ENCODE peak calls at places on chromosome 19, in six cellular contexts. A is brain microvascular endothelial cell, F is AG04450, R is WERI-Rb-1, S is cardiac muscle cell, E is pancreas. D is an unnamed sample. For H3K27me3, the result is how much of the 10 kb centered on the place peaks cover.

GRCh38 chr19:46392252-46392801 is 21.0 kb downstream of the CCDC8 start:
- DNase-seq in S (no peak), R (no peak), F (no peak), E (no peak), A (peak), D (no peak)

GRCh38 chr19:39194832-39195542 is 1.8 kb upstream of the NCCRP1 start:
- DNase-seq in R (no peak), A (no peak), F (no peak), E (no peak), S (peak), D (no peak)

GRCh38 chr19:8194528-8195275 is 14.5 kb upstream of the CERS4 start:
- DNase-seq in A (no peak), E (no peak), S (no peak), R (peak), F (no peak), D (peak)

GRCh38 chr19:15180451-15181390 is 20.1 kb downstream of the NOTCH3 start:
- DNase-seq in E (peak), F (no peak), R (no peak), A (no peak), S (peak), D (no peak)

GRCh38 chr19:50739841-50740426 is 16.8 kb downstream of the CLEC11A start:
- DNase-seq in F (no peak), S (no peak), A (no peak), R (no peak), E (no peak), D (no peak)

GRCh38 chr19:45767410-45767880 is 1.6 kb downstream of the SIX5 start:
- DNase-seq in S (peak), F (peak), R (peak), E (peak), A (peak), D (no peak)

GRCh38 chr19:45657520-45658163 is 10.4 kb upstream of the GIPR start:
- DNase-seq in F (no peak), E (no peak), R (peak), S (peak), A (no peak), D (no peak)

GRCh38 chr19:10587022-10587838 is at the start of gene AP1M2:
- DNase-seq in S (no peak), E (peak), A (no peak), F (no peak), R (no peak), D (no peak)

GRCh38 chr19:7751157-7751783 is 3.9 kb upstream of the CD209 start:
- DNase-seq in A (no peak), E (no peak), F (no peak), R (no peak), S (no peak), D (no peak)

GRCh38 chr19:5339950-5340636 is 519 bp downstream of the PTPRS start:
- DNase-seq in S (peak), R (peak), A (no peak), E (no peak), F (no peak), D (no peak)

GRCh38 chr19:46710687-46711086 is 6.2 kb downstream of the PRKD2 start:
- DNase-seq in R (no peak), S (no peak), A (no peak), E (no peak), F (no peak), D (no peak)

GRCh38 chr19:29942404-29943261 is 594 bp downstream of the URI1 start:
- DNase-seq in A (peak), F (no peak), R (peak), E (peak), S (peak), D (peak)

GRCh38 chr19:16200038-16200775 is 2.5 kb downstream of the AP1M1 start:
- DNase-seq in E (no peak), R (no peak), A (no peak), S (no peak), F (no peak), D (no peak)

GRCh38 chr19:32223595-32224370 is 121.6 kb upstream of the ZNF507 start:
- DNase-seq in R (no peak), E (no peak), A (no peak), F (no peak), S (no peak), D (no peak)

GRCh38 chr19:39413269-39413902 is 917 bp downstream of the PLEKHG2 start:
- DNase-seq in F (no peak), A (no peak), E (no peak), S (peak), R (peak), D (no peak)

GRCh38 chr19:46766569-46767317 is 20.5 kb upstream of the STRN4 start:
- DNase-seq in E (peak), F (no peak), S (peak), R (peak), A (no peak), D (no peak)

GRCh38 chr19:14150770-14151661 is 14.6 kb upstream of the ASF1B start:
- DNase-seq in E (no peak), A (no peak), F (no peak), R (no peak), S (no peak), D (no peak)

GRCh38 chr19:8265872-8266271 is 42.3 kb downstream of the CD320 start:
- DNase-seq in F (no peak), R (no peak), A (no peak), S (no peak), E (no peak), D (no peak)

GRCh38 chr19:44753932-44754742 is 5.6 kb downstream of the BCL3 start:
- DNase-seq in S (peak), F (no peak), R (peak), A (peak), E (peak), D (peak)

GRCh38 chr19:10815969-10816635 is 19.9 kb downstream of the TMED1 start:
- DNase-seq in E (no peak), S (no peak), R (no peak), A (no peak), F (no peak), D (no peak)

GRCh38 chr19:21130097-21130775 is 11.6 kb upstream of the ZNF431 start:
- DNase-seq in R (no peak), F (no peak), A (no peak), S (no peak), E (no peak), D (no peak)

GRCh38 chr19:46533085-46534081 is 37.7 kb upstream of the PNMA8B start:
- DNase-seq in R (no peak), E (no peak), A (no peak), F (no peak), S (no peak), D (no peak)

GRCh38 chr19:19820774-19821315 is 705 bp downstream of the ZNF506 start:
- DNase-seq in A (peak), F (no peak), E (no peak), R (no peak), S (peak), D (no peak)

GRCh38 chr19:33998739-33999345 is 173.5 kb upstream of the LSM14A start:
- DNase-seq in R (no peak), F (no peak), E (no peak), A (no peak), S (no peak), D (no peak)

GRCh38 chr19:17680235-17680722 is 7.9 kb downstream of the UNC13A start:
- DNase-seq in S (peak), A (peak), R (peak), E (peak), F (no peak), D (no peak)

GRCh38 chr19:32902448-32902847 is 32.9 kb upstream of the SLC7A9 start:
- DNase-seq in F (no peak), E (no peak), R (no peak), A (no peak), S (no peak), D (no peak)

GRCh38 chr19:55322495-55322894 is 2.6 kb downstream of the TMEM150B start:
- DNase-seq in F (no peak), E (no peak), A (no peak), S (no peak), R (no peak), D (no peak)
- H3K27ac ChIP-seq in F (no peak), E (no peak), A (no peak), S (no peak), R (no peak), D (no peak)

GRCh38 chr19:28316464-28316863 is 896.5 kb downstream of the UQCRFS1 start:
- DNase-seq in R (no peak), S (no peak), E (no peak), A (no peak), F (no peak), D (no peak)

GRCh38 chr19:28312269-28312668 is 900.7 kb downstream of the UQCRFS1 start:
- DNase-seq in A (no peak), S (no peak), E (no peak), R (no peak), F (no peak), D (no peak)

GRCh38 chr19:28314771-28315170 is 898.2 kb downstream of the UQCRFS1 start:
- DNase-seq in S (no peak), R (no peak), A (no peak), F (no peak), E (no peak), D (no peak)

GRCh38 chr19:28309072-28309471 is 903.9 kb downstream of the UQCRFS1 start:
- DNase-seq in S (no peak), A (no peak), E (no peak), F (no peak), R (no peak), D (no peak)

GRCh38 chr19:28313633-28314032 is 899.3 kb downstream of the UQCRFS1 start:
- DNase-seq in R (no peak), S (no peak), E (peak), A (peak), F (no peak), D (no peak)
- TF ChIP-seq CTCF in R (no peak), S (no peak), E (no peak), A (no peak), F (no peak), D (no peak)

GRCh38 chr19:411723-412355 is 2.9 kb upstream of the C2CD4C start:
- DNase-seq in A (no peak), F (no peak), E (no peak), R (peak), S (no peak), D (no peak)

GRCh38 chr19:413756-414420 is 4.9 kb upstream of the C2CD4C start:
- DNase-seq in S (no peak), R (no peak), F (no peak), A (no peak), E (no peak), D (no peak)

GRCh38 chr19:415292-415691 is 6.3 kb upstream of the C2CD4C start:
- DNase-seq in R (no peak), S (no peak), E (no peak), F (no peak), A (no peak), D (no peak)

GRCh38 chr19:410243-410781 is 1.4 kb upstream of the C2CD4C start:
- DNase-seq in E (no peak), A (no peak), R (peak), S (no peak), F (no peak), D (no peak)

DNA sequence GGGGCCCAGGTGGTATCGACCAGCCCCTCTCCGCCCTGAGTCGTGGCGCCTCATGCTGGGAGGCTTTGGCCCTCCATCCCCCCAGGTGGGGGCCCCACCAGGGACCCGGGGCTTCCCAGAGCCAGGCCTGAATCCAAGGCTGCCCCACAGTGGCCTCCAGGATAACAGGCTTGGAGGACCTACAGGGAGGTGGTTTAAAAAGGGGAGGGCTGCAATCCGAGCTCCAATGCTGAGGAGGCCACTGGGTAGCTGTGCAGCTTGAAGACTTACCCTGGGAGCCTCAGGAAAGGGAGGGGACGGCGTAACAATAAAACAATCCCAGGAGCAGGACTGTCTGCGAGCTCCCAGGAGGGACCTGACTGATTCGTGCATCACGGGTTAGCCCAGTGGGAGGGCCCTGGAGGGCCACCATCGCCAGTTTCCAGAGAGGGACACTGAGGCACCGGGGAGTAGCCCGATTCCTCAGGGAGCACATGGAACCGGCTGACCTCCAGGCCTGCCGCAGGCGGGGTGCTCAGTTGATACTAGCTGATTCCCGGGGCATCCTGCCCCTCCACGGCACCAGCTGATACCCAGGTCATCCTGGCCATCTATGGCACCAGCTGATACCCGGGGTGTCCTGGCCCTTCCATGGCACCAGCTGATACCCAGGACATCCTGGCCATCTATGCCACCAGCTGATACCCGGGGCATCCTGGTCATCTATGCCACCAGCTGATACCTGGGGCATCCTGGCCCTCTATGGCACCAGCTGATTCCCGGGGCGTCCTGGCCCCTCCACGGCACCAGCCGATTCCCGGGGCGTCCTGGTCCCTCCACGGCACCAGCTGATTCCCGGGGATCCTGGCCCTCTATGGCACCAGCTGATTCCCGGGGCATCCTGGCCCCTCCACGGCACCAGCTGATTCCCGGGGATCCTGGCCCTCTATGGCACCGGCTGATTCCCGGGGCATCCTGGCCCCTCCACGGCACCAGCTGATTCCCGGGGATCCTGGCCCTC is 3.7 kb upstream of the C2CD4C start:
- DNase-seq in S (no peak), R (peak), A (no peak), E (no peak), F (no peak), D (no peak)
- H3K27me3 ChIP-seq in S (under half), R (under half), A (under half), E (under half), F (under half), D (under half)

DNA sequence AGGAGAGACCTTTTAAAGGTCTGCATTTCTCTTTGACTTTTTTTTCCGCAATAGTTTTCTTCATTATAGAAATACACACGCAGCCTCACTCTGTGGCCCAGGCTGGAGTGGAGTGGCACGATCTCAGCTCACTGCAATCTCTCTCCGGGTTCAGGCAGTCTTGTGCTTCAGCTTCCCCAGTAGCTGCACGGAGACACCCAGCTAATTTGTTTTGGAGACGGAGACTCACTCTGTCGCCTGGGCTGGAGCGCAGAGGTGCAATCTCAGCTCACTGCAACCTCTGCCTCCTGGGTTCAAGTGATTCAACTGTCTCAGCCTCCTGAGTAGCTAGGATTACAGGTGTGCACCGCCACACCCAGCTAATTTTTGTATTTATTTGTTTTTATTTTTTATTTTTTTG is 11.7 kb upstream of the MKNK2 start:
- DNase-seq in F (no peak), S (no peak), E (no peak), A (no peak), R (no peak), D (no peak)
- H3K27ac ChIP-seq in F (no peak), S (peak), E (no peak), A (no peak), R (no peak), D (no peak)

DNA sequence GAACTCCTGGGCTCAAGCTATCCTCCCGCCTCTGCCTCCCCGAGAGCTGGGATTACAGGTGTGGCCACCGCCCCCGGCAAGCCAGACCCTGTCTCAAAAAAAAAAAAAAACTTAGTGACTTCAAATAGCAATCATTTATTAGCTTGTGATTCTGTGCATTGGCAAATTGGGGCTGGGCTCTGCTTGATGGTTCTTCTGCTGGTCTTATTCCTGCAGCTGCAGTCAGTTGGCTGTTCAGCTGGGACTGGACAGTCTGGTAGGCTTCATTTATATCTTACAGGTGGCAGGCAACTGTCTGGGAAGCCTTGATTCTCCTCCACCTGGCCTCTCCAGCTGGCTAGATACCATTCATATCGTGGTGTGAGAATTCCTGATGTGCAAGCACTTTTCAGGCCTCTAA is 7.4 kb downstream of the DHDH start:
- DNase-seq in R (no peak), S (no peak), A (no peak), E (no peak), F (no peak), D (no peak)
- TF ChIP-seq CTCF in R (no peak), S (no peak), A (no peak), E (no peak), F (no peak), D (no peak)

GRCh38 chr19:6589711-6590457 is 1.1 kb downstream of the CD70 start:
- DNase-seq in E (no peak), F (no peak), S (no peak), R (no peak), A (no peak), D (no peak)

GRCh38 chr19:6590458-6591319 is at the start of gene CD70:
- DNase-seq in F (no peak), A (no peak), S (peak), E (no peak), R (peak), D (peak)

GRCh38 chr19:6587093-6587820 is 3.7 kb downstream of the CD70 start:
- DNase-seq in E (no peak), A (no peak), F (no peak), S (no peak), R (no peak), D (no peak)

GRCh38 chr19:6587998-6588507 is 2.9 kb downstream of the CD70 start:
- DNase-seq in F (no peak), A (no peak), E (no peak), R (no peak), S (no peak), D (no peak)

DNA sequence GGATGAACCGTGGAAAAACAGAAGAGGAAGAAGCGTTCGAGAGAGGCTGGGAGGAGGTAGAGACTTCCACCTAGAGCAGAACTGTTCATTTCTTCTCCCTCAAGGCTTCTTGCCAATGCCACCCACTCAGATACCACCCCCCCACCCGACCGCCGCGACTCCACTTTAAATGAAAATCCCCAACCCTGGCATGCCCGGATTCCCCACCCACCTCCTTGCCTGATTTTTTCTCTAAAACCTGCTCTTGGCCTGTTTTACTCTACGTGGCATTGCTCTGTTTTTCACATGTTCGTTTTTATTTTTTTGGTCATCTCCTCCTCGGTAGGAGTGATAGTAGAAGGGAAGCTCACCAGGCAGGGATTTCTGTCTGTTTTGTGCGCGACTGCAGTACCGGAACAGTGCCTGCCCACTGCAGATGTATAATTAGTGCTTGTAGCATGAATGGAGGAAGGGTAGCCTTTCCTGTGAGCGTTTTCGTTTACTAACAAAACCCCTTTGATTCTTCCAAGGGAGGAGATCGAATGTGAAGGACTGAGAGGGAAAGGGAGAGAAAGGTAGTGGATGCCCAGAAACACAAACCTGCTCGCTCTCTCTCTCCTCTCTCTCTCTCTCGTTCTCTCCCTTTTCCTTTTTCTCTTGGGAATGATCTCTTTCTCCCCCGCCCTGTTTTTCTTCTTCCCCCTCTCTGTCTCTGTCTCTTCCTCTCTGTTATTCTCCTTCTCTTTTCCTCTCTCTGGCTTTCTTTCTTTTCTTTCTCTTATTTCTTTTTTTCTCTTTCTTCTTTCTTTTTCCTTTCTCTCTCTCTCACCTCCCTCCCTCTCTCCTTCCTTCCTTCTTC is 2.2 kb downstream of the CD70 start:
- DNase-seq in R (no peak), A (no peak), S (no peak), F (no peak), E (no peak), D (no peak)
- H3K27me3 ChIP-seq in R (under half), A (half or more), S (half or more), F (under half), E (under half), D (half or more)

DNA sequence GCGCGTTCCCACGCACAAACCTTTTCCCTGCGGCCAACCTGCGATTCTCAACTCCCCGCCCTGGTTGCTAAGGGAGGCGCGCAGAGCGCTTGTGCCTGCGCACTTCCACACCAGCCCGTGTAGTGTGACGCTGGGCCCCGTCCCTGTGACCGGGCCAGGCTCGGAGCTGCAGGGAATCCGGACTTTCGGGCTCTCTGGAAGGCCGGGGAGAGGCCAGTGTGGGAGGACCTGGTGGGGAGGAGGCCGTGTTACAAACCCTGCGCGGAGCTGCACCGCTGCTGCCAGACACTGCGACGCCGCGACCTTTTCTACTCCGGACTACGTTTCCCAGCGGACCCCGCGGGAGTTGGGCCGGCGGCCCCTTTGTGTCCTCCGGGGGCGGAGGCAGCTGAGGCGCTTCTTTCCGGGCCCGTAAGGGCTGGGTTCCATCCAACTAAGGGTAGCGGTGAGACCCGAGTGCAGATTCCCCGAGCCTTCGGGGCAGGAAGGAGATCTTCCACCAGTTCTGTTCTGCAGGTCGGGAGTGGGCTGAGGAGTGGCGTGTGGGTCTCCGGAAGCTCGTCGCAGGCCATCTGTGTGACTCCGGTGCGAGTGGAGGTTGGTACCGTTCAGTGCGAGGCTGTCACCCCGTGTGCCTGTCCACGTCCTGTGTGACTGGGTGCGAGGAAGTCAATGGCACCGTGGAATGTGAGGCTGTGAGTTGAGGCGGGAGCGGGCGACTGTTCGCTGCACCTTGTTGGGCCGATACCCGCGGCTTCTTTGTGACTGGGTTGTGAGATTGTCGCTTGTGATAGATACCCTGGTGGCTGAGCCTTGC is at the start of gene ZNF570:
- DNase-seq in F (peak), A (peak), E (peak), R (peak), S (peak), D (peak)
- H3K27ac ChIP-seq in F (peak), A (peak), E (peak), R (peak), S (peak), D (peak)

D was measured in CD4-positive, alpha-beta T cell.